ENCODE peak calls at places on chromosomes 13 and 19, in five cellular contexts. One of them, this sample, is unnamed.

GRCh38 chr13:75704194-75704941 is 68.2 kb downstream of the LMO7 start:
- DNase-seq in activated CD4-positive, alpha-beta T cell treated with anti-CD3 and anti-CD28 coated beads, Interleukin-2, amount 50 U/mL, for 4 hours: no peak
- DNase-seq in CD4-positive, alpha-beta T cell: no peak
- DNase-seq in fibroblast of villous mesenchyme: peak
- DNase-seq in astrocyte of the hippocampus: peak
- DNase-seq in this sample: no peak

GRCh38 chr13:46855166-46855565 is 41.7 kb downstream of the HTR2A start:
- DNase-seq in fibroblast of villous mesenchyme: no peak
- DNase-seq in astrocyte of the hippocampus: no peak
- DNase-seq in activated CD4-positive, alpha-beta T cell treated with anti-CD3 and anti-CD28 coated beads, Interleukin-2, amount 50 U/mL, for 4 hours: no peak
- DNase-seq in CD4-positive, alpha-beta T cell: no peak
- DNase-seq in this sample: no peak

GRCh38 chr19:7595466-7596133 is at the start of gene CAMSAP3:
- DNase-seq in fibroblast of villous mesenchyme: peak
- DNase-seq in astrocyte of the hippocampus: peak
- DNase-seq in activated CD4-positive, alpha-beta T cell treated with anti-CD3 and anti-CD28 coated beads, Interleukin-2, amount 50 U/mL, for 4 hours: peak
- DNase-seq in CD4-positive, alpha-beta T cell: no peak
- DNase-seq in this sample: peak

GRCh38 chr13:23450340-23451046 is 17.0 kb upstream of the SACS start:
- DNase-seq in astrocyte of the hippocampus: no peak
- DNase-seq in CD4-positive, alpha-beta T cell: no peak
- DNase-seq in fibroblast of villous mesenchyme: no peak
- DNase-seq in activated CD4-positive, alpha-beta T cell treated with anti-CD3 and anti-CD28 coated beads, Interleukin-2, amount 50 U/mL, for 4 hours: no peak
- DNase-seq in this sample: no peak

GRCh38 chr19:708154-709141 is at the start of gene PALM:
- DNase-seq in fibroblast of villous mesenchyme: no peak
- DNase-seq in CD4-positive, alpha-beta T cell: no peak
- DNase-seq in astrocyte of the hippocampus: peak
- DNase-seq in activated CD4-positive, alpha-beta T cell treated with anti-CD3 and anti-CD28 coated beads, Interleukin-2, amount 50 U/mL, for 4 hours: no peak
- DNase-seq in this sample: no peak

GRCh38 chr13:110416131-110416584 is 109.1 kb downstream of the COL4A2 start:
- DNase-seq in astrocyte of the hippocampus: no peak
- DNase-seq in CD4-positive, alpha-beta T cell: no peak
- DNase-seq in activated CD4-positive, alpha-beta T cell treated with anti-CD3 and anti-CD28 coated beads, Interleukin-2, amount 50 U/mL, for 4 hours: no peak
- DNase-seq in fibroblast of villous mesenchyme: peak
- DNase-seq in this sample: no peak

GRCh38 chr19:16293133-16294085 is 31.2 kb upstream of the KLF2 start:
- DNase-seq in CD4-positive, alpha-beta T cell: no peak
- DNase-seq in fibroblast of villous mesenchyme: peak
- DNase-seq in astrocyte of the hippocampus: peak
- DNase-seq in activated CD4-positive, alpha-beta T cell treated with anti-CD3 and anti-CD28 coated beads, Interleukin-2, amount 50 U/mL, for 4 hours: no peak
- DNase-seq in this sample: no peak

GRCh38 chr19:42066075-42066754 is 3.8 kb downstream of the GRIK5 start:
- DNase-seq in fibroblast of villous mesenchyme: no peak
- DNase-seq in astrocyte of the hippocampus: peak
- DNase-seq in CD4-positive, alpha-beta T cell: no peak
- DNase-seq in activated CD4-positive, alpha-beta T cell treated with anti-CD3 and anti-CD28 coated beads, Interleukin-2, amount 50 U/mL, for 4 hours: no peak
- DNase-seq in this sample: no peak

GRCh38 chr19:5455367-5456129 is at the start of gene ZNRF4:
- DNase-seq in fibroblast of villous mesenchyme: no peak
- DNase-seq in CD4-positive, alpha-beta T cell: no peak
- DNase-seq in activated CD4-positive, alpha-beta T cell treated with anti-CD3 and anti-CD28 coated beads, Interleukin-2, amount 50 U/mL, for 4 hours: no peak
- DNase-seq in astrocyte of the hippocampus: no peak
- DNase-seq in this sample: no peak

GRCh38 chr13:18992791-18993190 is 188.8 kb downstream of the TUBA3C start:
- DNase-seq in fibroblast of villous mesenchyme: no peak
- DNase-seq in activated CD4-positive, alpha-beta T cell treated with anti-CD3 and anti-CD28 coated beads, Interleukin-2, amount 50 U/mL, for 4 hours: no peak
- DNase-seq in astrocyte of the hippocampus: no peak
- DNase-seq in CD4-positive, alpha-beta T cell: no peak
- DNase-seq in this sample: no peak

GRCh38 chr19:34847393-34847792 is 74.4 kb upstream of the ZNF599 start:
- DNase-seq in CD4-positive, alpha-beta T cell: no peak
- DNase-seq in activated CD4-positive, alpha-beta T cell treated with anti-CD3 and anti-CD28 coated beads, Interleukin-2, amount 50 U/mL, for 4 hours: no peak
- DNase-seq in fibroblast of villous mesenchyme: no peak
- DNase-seq in astrocyte of the hippocampus: no peak
- DNase-seq in this sample: no peak

GRCh38 chr19:54199401-54199800 is 1.3 kb upstream of the RPS9 start:
- DNase-seq in CD4-positive, alpha-beta T cell: no peak
- DNase-seq in activated CD4-positive, alpha-beta T cell treated with anti-CD3 and anti-CD28 coated beads, Interleukin-2, amount 50 U/mL, for 4 hours: no peak
- DNase-seq in astrocyte of the hippocampus: no peak
- DNase-seq in fibroblast of villous mesenchyme: peak
- DNase-seq in this sample: no peak

GRCh38 chr13:112510002-112510780 is 77.8 kb downstream of the TUBGCP3 start:
- DNase-seq in activated CD4-positive, alpha-beta T cell treated with anti-CD3 and anti-CD28 coated beads, Interleukin-2, amount 50 U/mL, for 4 hours: no peak
- DNase-seq in astrocyte of the hippocampus: peak
- DNase-seq in fibroblast of villous mesenchyme: peak
- DNase-seq in CD4-positive, alpha-beta T cell: no peak
- DNase-seq in this sample: no peak

GRCh38 chr13:65472336-65472735 is 1757.8 kb downstream of the PCDH9 start:
- DNase-seq in astrocyte of the hippocampus: no peak
- DNase-seq in fibroblast of villous mesenchyme: no peak
- DNase-seq in CD4-positive, alpha-beta T cell: no peak
- DNase-seq in activated CD4-positive, alpha-beta T cell treated with anti-CD3 and anti-CD28 coated beads, Interleukin-2, amount 50 U/mL, for 4 hours: no peak
- DNase-seq in this sample: no peak

GRCh38 chr13:44072536-44072935 is 192.8 kb downstream of the LACC1 start:
- DNase-seq in CD4-positive, alpha-beta T cell: no peak
- DNase-seq in astrocyte of the hippocampus: no peak
- DNase-seq in activated CD4-positive, alpha-beta T cell treated with anti-CD3 and anti-CD28 coated beads, Interleukin-2, amount 50 U/mL, for 4 hours: no peak
- DNase-seq in fibroblast of villous mesenchyme: no peak
- DNase-seq in this sample: no peak

GRCh38 chr13:74047925-74048324 is 86.3 kb downstream of the KLF12 start:
- DNase-seq in fibroblast of villous mesenchyme: no peak
- DNase-seq in activated CD4-positive, alpha-beta T cell treated with anti-CD3 and anti-CD28 coated beads, Interleukin-2, amount 50 U/mL, for 4 hours: no peak
- DNase-seq in astrocyte of the hippocampus: peak
- DNase-seq in CD4-positive, alpha-beta T cell: no peak
- DNase-seq in this sample: no peak

GRCh38 chr19:39969266-39969665 is 1.7 kb upstream of the PSMC4 start:
- DNase-seq in astrocyte of the hippocampus: no peak
- DNase-seq in fibroblast of villous mesenchyme: peak
- DNase-seq in CD4-positive, alpha-beta T cell: no peak
- DNase-seq in activated CD4-positive, alpha-beta T cell treated with anti-CD3 and anti-CD28 coated beads, Interleukin-2, amount 50 U/mL, for 4 hours: no peak
- DNase-seq in this sample: no peak

GRCh38 chr19:2461751-2462634 is 5.2 kb upstream of the LMNB2 start:
- DNase-seq in CD4-positive, alpha-beta T cell: peak
- DNase-seq in fibroblast of villous mesenchyme: peak
- DNase-seq in astrocyte of the hippocampus: peak
- DNase-seq in activated CD4-positive, alpha-beta T cell treated with anti-CD3 and anti-CD28 coated beads, Interleukin-2, amount 50 U/mL, for 4 hours: peak
- DNase-seq in this sample: peak

GRCh38 chr19:44596428-44597130 is 16.8 kb upstream of the IGSF23 start:
- DNase-seq in CD4-positive, alpha-beta T cell: no peak
- DNase-seq in astrocyte of the hippocampus: no peak
- DNase-seq in activated CD4-positive, alpha-beta T cell treated with anti-CD3 and anti-CD28 coated beads, Interleukin-2, amount 50 U/mL, for 4 hours: no peak
- DNase-seq in fibroblast of villous mesenchyme: no peak
- DNase-seq in this sample: no peak

GRCh38 chr13:59352600-59352999 is 811.1 kb downstream of the DIAPH3 start:
- DNase-seq in fibroblast of villous mesenchyme: no peak
- DNase-seq in activated CD4-positive, alpha-beta T cell treated with anti-CD3 and anti-CD28 coated beads, Interleukin-2, amount 50 U/mL, for 4 hours: no peak
- DNase-seq in CD4-positive, alpha-beta T cell: no peak
- DNase-seq in astrocyte of the hippocampus: no peak
- DNase-seq in this sample: no peak

GRCh38 chr13:39565036-39565949 is 37.7 kb downstream of the LHFPL6 start:
- DNase-seq in CD4-positive, alpha-beta T cell: no peak
- DNase-seq in activated CD4-positive, alpha-beta T cell treated with anti-CD3 and anti-CD28 coated beads, Interleukin-2, amount 50 U/mL, for 4 hours: no peak
- DNase-seq in astrocyte of the hippocampus: peak
- DNase-seq in fibroblast of villous mesenchyme: peak
- DNase-seq in this sample: no peak

GRCh38 chr19:827314-827709 is 325 bp upstream of the AZU1 start:
- DNase-seq in astrocyte of the hippocampus: no peak
- DNase-seq in fibroblast of villous mesenchyme: no peak
- DNase-seq in activated CD4-positive, alpha-beta T cell treated with anti-CD3 and anti-CD28 coated beads, Interleukin-2, amount 50 U/mL, for 4 hours: no peak
- DNase-seq in CD4-positive, alpha-beta T cell: no peak
- DNase-seq in this sample: no peak

GRCh38 chr13:102225892-102226291 is 176.0 kb downstream of the FGF14 start:
- DNase-seq in CD4-positive, alpha-beta T cell: no peak
- DNase-seq in fibroblast of villous mesenchyme: no peak
- DNase-seq in astrocyte of the hippocampus: no peak
- DNase-seq in activated CD4-positive, alpha-beta T cell treated with anti-CD3 and anti-CD28 coated beads, Interleukin-2, amount 50 U/mL, for 4 hours: no peak
- DNase-seq in this sample: no peak

GRCh38 chr13:39892731-39893293 is 237.3 kb downstream of the COG6 start:
- DNase-seq in astrocyte of the hippocampus: no peak
- DNase-seq in CD4-positive, alpha-beta T cell: no peak
- DNase-seq in activated CD4-positive, alpha-beta T cell treated with anti-CD3 and anti-CD28 coated beads, Interleukin-2, amount 50 U/mL, for 4 hours: peak
- DNase-seq in fibroblast of villous mesenchyme: peak
- DNase-seq in this sample: no peak

GRCh38 chr19:18919895-18920204 is 335 bp downstream of the DDX49 start:
- DNase-seq in CD4-positive, alpha-beta T cell: no peak
- DNase-seq in activated CD4-positive, alpha-beta T cell treated with anti-CD3 and anti-CD28 coated beads, Interleukin-2, amount 50 U/mL, for 4 hours: no peak
- DNase-seq in astrocyte of the hippocampus: no peak
- DNase-seq in fibroblast of villous mesenchyme: no peak
- DNase-seq in this sample: no peak

GRCh38 chr19:33740811-33741396 is 55.8 kb upstream of the KCTD15 start:
- DNase-seq in activated CD4-positive, alpha-beta T cell treated with anti-CD3 and anti-CD28 coated beads, Interleukin-2, amount 50 U/mL, for 4 hours: no peak
- DNase-seq in fibroblast of villous mesenchyme: peak
- DNase-seq in astrocyte of the hippocampus: peak
- DNase-seq in CD4-positive, alpha-beta T cell: no peak
- DNase-seq in this sample: no peak

GRCh38 chr19:33064117-33064777 is 441 bp downstream of the RHPN2 start:
- DNase-seq in astrocyte of the hippocampus: peak
- DNase-seq in activated CD4-positive, alpha-beta T cell treated with anti-CD3 and anti-CD28 coated beads, Interleukin-2, amount 50 U/mL, for 4 hours: peak
- DNase-seq in CD4-positive, alpha-beta T cell: no peak
- DNase-seq in fibroblast of villous mesenchyme: peak
- DNase-seq in this sample: peak

GRCh38 chr13:34816543-34816942 is 125.5 kb upstream of the NBEA start:
- DNase-seq in fibroblast of villous mesenchyme: peak
- DNase-seq in astrocyte of the hippocampus: peak
- DNase-seq in CD4-positive, alpha-beta T cell: no peak
- DNase-seq in activated CD4-positive, alpha-beta T cell treated with anti-CD3 and anti-CD28 coated beads, Interleukin-2, amount 50 U/mL, for 4 hours: no peak
- DNase-seq in this sample: no peak

GRCh38 chr13:111467111-111467890 is 146.9 kb downstream of the TEX29 start:
- DNase-seq in activated CD4-positive, alpha-beta T cell treated with anti-CD3 and anti-CD28 coated beads, Interleukin-2, amount 50 U/mL, for 4 hours: no peak
- DNase-seq in fibroblast of villous mesenchyme: no peak
- DNase-seq in CD4-positive, alpha-beta T cell: no peak
- DNase-seq in astrocyte of the hippocampus: no peak
- DNase-seq in this sample: no peak

GRCh38 chr19:34231439-34231838 is 22.9 kb upstream of the GARRE1 start:
- DNase-seq in activated CD4-positive, alpha-beta T cell treated with anti-CD3 and anti-CD28 coated beads, Interleukin-2, amount 50 U/mL, for 4 hours: no peak
- DNase-seq in CD4-positive, alpha-beta T cell: no peak
- DNase-seq in fibroblast of villous mesenchyme: no peak
- DNase-seq in astrocyte of the hippocampus: no peak
- DNase-seq in this sample: no peak

GRCh38 chr19:18610556-18611326 is 1.9 kb upstream of the TMEM59L start:
- DNase-seq in astrocyte of the hippocampus: peak
- DNase-seq in CD4-positive, alpha-beta T cell: no peak
- DNase-seq in activated CD4-positive, alpha-beta T cell treated with anti-CD3 and anti-CD28 coated beads, Interleukin-2, amount 50 U/mL, for 4 hours: no peak
- DNase-seq in fibroblast of villous mesenchyme: no peak
- DNase-seq in this sample: no peak

GRCh38 chr13:45315520-45316167 is 25.3 kb downstream of the TPT1 start:
- DNase-seq in activated CD4-positive, alpha-beta T cell treated with anti-CD3 and anti-CD28 coated beads, Interleukin-2, amount 50 U/mL, for 4 hours: no peak
- DNase-seq in fibroblast of villous mesenchyme: no peak
- DNase-seq in astrocyte of the hippocampus: no peak
- DNase-seq in CD4-positive, alpha-beta T cell: no peak
- DNase-seq in this sample: no peak

GRCh38 chr19:35959968-35960320 is 23.8 kb downstream of the LRFN3 start:
- DNase-seq in astrocyte of the hippocampus: no peak
- DNase-seq in CD4-positive, alpha-beta T cell: no peak
- DNase-seq in activated CD4-positive, alpha-beta T cell treated with anti-CD3 and anti-CD28 coated beads, Interleukin-2, amount 50 U/mL, for 4 hours: no peak
- DNase-seq in fibroblast of villous mesenchyme: no peak
- DNase-seq in this sample: no peak

This sample was measured in naive B cell.